ENCODE peak calls at places on chromosomes 1 and 21, in ten cellular contexts. O is HFF-Myc, E is K562, W is fibroblast of lung, S is choroid plexus epithelial cell, D is OCI-LY7, N is GM23338, Y is A549, B is fibroblast of mammary gland, X is AG04450. R is an unnamed sample.
A peak's percentile ranks its signal among the peaks of the same experiment; 100 is the strongest.

GRCh38 chr21:41824466-41825207 is 54.5 kb downstream of the PRDM15 start:
- DNase-seq in X (no peak), E (no peak), D (no peak), O (no peak), Y (no peak), N (no peak), B (no peak), S (no peak), W (no peak), R (no peak)

GRCh38 chr1:184163674-184164470 is 112.3 kb downstream of the TSEN15 start:
- DNase-seq in E (peak; percentile 24), D (no peak), O (no peak), N (no peak), S (peak; percentile 57), X (peak; percentile 47), W (peak; percentile 85), Y (no peak), B (peak; percentile 86), R (no peak)

GRCh38 chr1:183894290-183894565 is 89.3 kb downstream of the RGL1 start:
- DNase-seq in S (no peak), W (no peak), D (no peak), X (no peak), N (no peak), E (no peak), Y (no peak), B (no peak), O (no peak), R (no peak)

GRCh38 chr1:202176949-202177927 is 16.4 kb upstream of the LGR6 start:
- DNase-seq in O (no peak), Y (no peak), N (peak; percentile 49), S (no peak), W (no peak), B (no peak), X (no peak), D (no peak), E (no peak), R (no peak)

GRCh38 chr1:179742717-179743678 is at the start of gene FAM163A:
- DNase-seq in D (no peak), X (no peak), O (no peak), B (no peak), W (no peak), S (no peak), E (no peak), N (peak; percentile 66), Y (peak; percentile 15), R (no peak)

GRCh38 chr1:176717052-176717754 is 254.2 kb downstream of the PAPPA2 start:
- DNase-seq in D (no peak), W (no peak), O (no peak), E (no peak), Y (no peak), X (no peak), B (no peak), S (no peak), N (peak; percentile 7), R (no peak)

GRCh38 chr1:246577720-246578106 is 11.5 kb downstream of the CNST start:
- DNase-seq in O (no peak), W (peak; percentile 45), Y (no peak), S (no peak), E (no peak), X (no peak), D (no peak), N (no peak), B (no peak), R (no peak)

GRCh38 chr1:150557065-150557600 is 7.9 kb downstream of the ADAMTSL4 start:
- DNase-seq in W (no peak), B (no peak), Y (no peak), O (no peak), S (no peak), D (no peak), X (no peak), E (no peak), N (no peak), R (no peak)

GRCh38 chr1:234295626-234296025 is 77.6 kb upstream of the COA6 start:
- DNase-seq in Y (no peak), X (no peak), S (no peak), D (no peak), E (no peak), N (no peak), O (no peak), W (no peak), B (no peak), R (no peak)

GRCh38 chr1:3148171-3148570 is 79.2 kb downstream of the PRDM16 start:
- DNase-seq in O (no peak), S (no peak), X (no peak), Y (no peak), E (no peak), W (no peak), N (no peak), D (no peak), B (no peak), R (no peak)

GRCh38 chr1:64077281-64077940 is 126.0 kb upstream of the UBE2U start:
- DNase-seq in W (peak; percentile 14), O (no peak), E (no peak), Y (no peak), B (no peak), N (no peak), X (no peak), S (no peak), D (no peak), R (no peak)

GRCh38 chr1:243708210-243708609 is 141.8 kb downstream of the AKT3 start:
- DNase-seq in X (no peak), W (no peak), N (no peak), D (no peak), E (no peak), Y (no peak), S (peak; percentile 42), O (no peak), B (no peak), R (no peak)
- TF ChIP-seq CTCF in X (peak; percentile 17), W (no peak), N (no peak), D (peak; percentile 63), E (peak; percentile 14), Y (peak; percentile 46), S (peak; percentile 31), O (no peak), B (peak; percentile 13), R (no peak)

GRCh38 chr1:109919271-109919670 is 8.6 kb downstream of the CSF1 start:
- DNase-seq in B (no peak), X (no peak), E (no peak), D (no peak), O (no peak), W (no peak), Y (no peak), S (no peak), N (no peak), R (no peak)

GRCh38 chr1:109918671-109919070 is 8.0 kb downstream of the CSF1 start:
- DNase-seq in B (no peak), O (no peak), Y (no peak), D (no peak), W (no peak), N (no peak), S (no peak), X (no peak), E (no peak), R (no peak)

GRCh38 chr1:109914587-109915240 is 4.1 kb downstream of the CSF1 start:
- DNase-seq in X (no peak), W (no peak), D (no peak), O (peak; percentile 74), B (peak; percentile 79), N (no peak), E (no peak), Y (no peak), S (peak; percentile 76), R (no peak)

GRCh38 chr1:109917429-109918076 is 6.9 kb downstream of the CSF1 start:
- DNase-seq in E (no peak), Y (no peak), O (no peak), B (no peak), X (no peak), N (no peak), D (no peak), S (peak; percentile 38), W (no peak), R (no peak)

GRCh38 chr1:109918077-109918606 is 7.5 kb downstream of the CSF1 start:
- DNase-seq in X (no peak), B (no peak), D (peak; percentile 4), S (peak; percentile 27), Y (no peak), O (no peak), E (peak; percentile 86), N (peak; percentile 31), W (no peak), R (no peak)
- TF ChIP-seq CTCF in X (peak; percentile 29), B (peak; percentile 14), D (peak; percentile 25), S (peak; percentile 32), Y (no peak), O (no peak), E (peak; percentile 77), N (peak; percentile 26), W (no peak), R (no peak)

GRCh38 chr1:216945506-216946080 is 222.4 kb upstream of the ESRRG start:
- DNase-seq in O (no peak), B (no peak), W (no peak), N (no peak), D (no peak), Y (no peak), X (no peak), S (no peak), E (no peak), R (no peak)

DNA sequence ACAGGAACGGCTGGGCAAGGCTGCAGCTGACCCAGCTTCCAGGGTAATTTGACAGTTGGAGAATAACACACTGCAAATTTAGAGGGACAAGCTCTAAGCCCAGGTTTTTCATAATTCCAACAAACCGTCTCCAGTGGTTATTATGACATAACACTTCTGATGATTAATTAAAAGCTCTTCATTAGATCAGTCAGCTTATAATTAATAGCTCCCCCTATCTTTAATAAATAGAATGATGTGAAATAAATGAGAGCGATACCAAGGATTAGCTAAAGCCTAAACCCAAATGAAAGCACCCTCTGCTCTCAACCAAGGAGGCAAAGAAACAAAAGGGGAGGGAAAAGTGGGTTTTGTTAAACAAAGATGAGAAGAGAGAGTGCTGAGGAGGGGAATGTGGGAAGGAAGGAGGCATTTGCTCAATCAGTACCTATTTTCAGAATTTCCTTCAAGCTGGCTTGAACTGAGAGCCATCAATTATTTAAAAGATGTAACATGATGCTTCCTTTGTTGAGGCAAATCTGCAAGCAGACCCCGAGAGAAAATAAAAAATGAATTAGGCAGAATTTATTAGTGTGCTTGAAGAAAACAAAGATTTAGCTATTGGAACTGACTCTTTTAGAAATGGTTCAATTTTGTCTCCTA is 221.8 kb upstream of the ESRRG start:
- DNase-seq in N (peak; percentile 64), X (no peak), Y (no peak), O (no peak), S (no peak), E (no peak), B (no peak), W (no peak), D (no peak), R (no peak)
- TF ChIP-seq CTCF in N (no peak), X (no peak), Y (no peak), O (no peak), S (no peak), E (no peak), B (no peak), W (no peak), D (no peak), R (no peak)

GRCh38 chr1:10519016-10519417 is 44.3 kb downstream of the PEX14 start:
- DNase-seq in N (peak; percentile 65), D (no peak), O (no peak), W (no peak), S (no peak), E (no peak), X (no peak), Y (no peak), B (no peak), R (no peak)
- TF ChIP-seq CTCF in N (no peak), D (no peak), O (no peak), W (no peak), S (peak; percentile 12), E (no peak), X (peak; percentile 21), Y (no peak), B (no peak), R (peak; percentile 14)